ENCODE peak calls at places on chromosomes 12 and 14, in ten cellular contexts. F is SJSA1; N is left lung; D is naive thymus-derived CD4-positive, alpha-beta T cell; V is CD8-positive, alpha-beta memory T cell; H is sigmoid colon; U is Peyer's patch; P is GM23248; J is ovary; Z is thoracic aorta. G is an unnamed sample.

GRCh38 chr12:119808441-119808840 is 68.7 kb downstream of the CIT start:
- DNase-seq in F (no peak), N (no peak), D (no peak), V (no peak), H (no peak), U (no peak), P (peak; percentile 66), J (no peak), Z (no peak), G (no peak)

GRCh38 chr14:22565391-22565945 is 23.6 kb downstream of the DAD1 start:
- DNase-seq in F (no peak), N (no peak), D (no peak), V (no peak), H (no peak), U (no peak), P (no peak), J (no peak), Z (no peak), G (no peak)

GRCh38 chr12:128818065-128819022 is 5.4 kb downstream of the SLC15A4 start:
- DNase-seq in F (no peak), N (no peak), D (no peak), V (no peak), H (peak; percentile 50), U (no peak), P (peak; percentile 65), J (no peak), Z (no peak), G (no peak)

GRCh38 chr12:66035289-66035961 is 95.1 kb downstream of the LLPH start:
- DNase-seq in F (peak; percentile 44), N (no peak), D (no peak), V (no peak), H (no peak), U (no peak), P (peak; percentile 72), J (no peak), Z (no peak), G (peak; percentile 23)

GRCh38 chr14:74686324-74686723 is 26.6 kb downstream of the AREL1 start:
- DNase-seq in F (no peak), N (no peak), D (no peak), V (no peak), H (no peak), U (no peak), P (no peak), J (no peak), Z (no peak), G (no peak)

GRCh38 chr14:91977909-91978308 is 30.4 kb upstream of the FBLN5 start:
- DNase-seq in F (no peak), N (no peak), D (no peak), V (no peak), H (no peak), U (no peak), P (peak; percentile 52), J (no peak), Z (no peak), G (no peak)

GRCh38 chr12:60101715-60102114 is 505.9 kb downstream of the SLC16A7 start:
- DNase-seq in F (no peak), N (no peak), D (no peak), V (no peak), H (no peak), U (no peak), P (peak; percentile 56), J (no peak), Z (no peak), G (no peak)

GRCh38 chr12:128644664-128645296 is 179.0 kb downstream of the SLC15A4 start:
- DNase-seq in F (no peak), N (no peak), D (no peak), V (peak; percentile 49), H (no peak), U (peak; percentile 84), P (no peak), J (no peak), Z (no peak), G (no peak)

GRCh38 chr12:55927588-55928502 is at the start of gene PYM1:
- DNase-seq in F (peak; percentile 68), N (peak; percentile 91), D (peak; percentile 42), V (peak; percentile 82), H (peak; percentile 93), U (peak; percentile 87), P (peak; percentile 82), J (peak; percentile 85), Z (no peak), G (peak; percentile 81)

GRCh38 chr12:18581232-18581962 is 156.4 kb downstream of the PLCZ1 start:
- DNase-seq in F (no peak), N (no peak), D (no peak), V (no peak), H (no peak), U (no peak), P (no peak), J (no peak), Z (no peak), G (no peak)

GRCh38 chr12:1838223-1838993 is 18.0 kb downstream of the LRTM2 start:
- DNase-seq in F (no peak), N (no peak), D (no peak), V (peak; percentile 32), H (peak; percentile 18), U (peak; percentile 29), P (no peak), J (no peak), Z (no peak), G (no peak)

GRCh38 chr14:24351517-24351916 is 11.7 kb upstream of the RIPK3 start:
- DNase-seq in F (no peak), N (no peak), D (no peak), V (no peak), H (no peak), U (no peak), P (peak; percentile 89), J (no peak), Z (no peak), G (no peak)

GRCh38 chr14:37278673-37279538 is 81.2 kb downstream of the MIPOL1 start:
- DNase-seq in F (no peak), N (no peak), D (no peak), V (no peak), H (no peak), U (no peak), P (no peak), J (no peak), Z (no peak), G (no peak)

GRCh38 chr12:109422251-109422650 is 54.8 kb downstream of the KCTD10 start:
- DNase-seq in F (no peak), N (no peak), D (no peak), V (no peak), H (no peak), U (no peak), P (no peak), J (no peak), Z (no peak), G (no peak)

GRCh38 chr14:92519246-92520101 is 5.9 kb downstream of the RIN3 start:
- DNase-seq in F (no peak), N (no peak), D (no peak), V (no peak), H (peak; percentile 66), U (no peak), P (no peak), J (no peak), Z (no peak), G (no peak)

GRCh38 chr14:83462759-83463158 is 1929.1 kb upstream of the SEL1L start:
- DNase-seq in F (no peak), N (no peak), D (no peak), V (no peak), H (no peak), U (no peak), P (no peak), J (no peak), Z (no peak), G (no peak)

GRCh38 chr14:96204151-96205058 is at the start of gene BDKRB2:
- DNase-seq in F (peak; percentile 95), N (peak; percentile 78), D (no peak), V (no peak), H (peak; percentile 91), U (peak; percentile 88), P (peak; percentile 95), J (peak; percentile 59), Z (peak; percentile 9), G (peak; percentile 42)

GRCh38 chr12:132238487-132239248 is 90.7 kb downstream of the GALNT9 start:
- DNase-seq in F (no peak), N (no peak), D (no peak), V (peak; percentile 33), H (no peak), U (no peak), P (peak; percentile 23), J (no peak), Z (no peak), G (no peak)

GRCh38 chr12:132239796-132240668 is 89.4 kb downstream of the GALNT9 start:
- DNase-seq in F (no peak), N (no peak), D (no peak), V (peak; percentile 34), H (peak; percentile 36), U (no peak), P (no peak), J (no peak), Z (no peak), G (no peak)

GRCh38 chr12:132236930-132237771 is 92.2 kb downstream of the GALNT9 start:
- DNase-seq in F (no peak), N (no peak), D (no peak), V (peak; percentile 33), H (peak; percentile 54), U (no peak), P (no peak), J (no peak), Z (no peak), G (no peak)

GRCh38 chr12:132237772-132238486 is 91.5 kb downstream of the GALNT9 start:
- DNase-seq in F (no peak), N (no peak), D (no peak), V (peak; percentile 38), H (peak; percentile 44), U (no peak), P (no peak), J (no peak), Z (no peak), G (no peak)

GRCh38 chr12:132239392-132239791 is 90.0 kb downstream of the GALNT9 start:
- DNase-seq in F (no peak), N (no peak), D (no peak), V (no peak), H (no peak), U (no peak), P (no peak), J (no peak), Z (no peak), G (no peak)
- H3K4me3 ChIP-seq in F (no peak overlapping the region), N (no peak overlapping the region), D (no peak overlapping the region), V (no peak overlapping the region), H (no peak overlapping the region), U (no peak overlapping the region), P (no peak overlapping the region), J (no peak overlapping the region), Z (no peak overlapping the region), G (no peak overlapping the region)

GRCh38 chr12:5317556-5317955 is 114.4 kb upstream of the NTF3 start:
- DNase-seq in F (no peak), N (no peak), D (no peak), V (no peak), H (no peak), U (no peak), P (no peak), J (no peak), Z (no peak), G (no peak)
- H3K9me3 ChIP-seq in F (peaks cover 8% of the 10 kb centered on the region), N (no peaks in the 10 kb centered on the region), D (no peaks in the 10 kb centered on the region), V (no peaks in the 10 kb centered on the region), H (peaks cover 4% of the 10 kb centered on the region), U (no peaks in the 10 kb centered on the region), P (no peaks in the 10 kb centered on the region), J (no peaks in the 10 kb centered on the region), Z (no peaks in the 10 kb centered on the region), G (peaks cover 2% of the 10 kb centered on the region)

GRCh38 chr12:27618836-27619235 is 77.4 kb upstream of the REP15 start:
- DNase-seq in F (no peak), N (no peak), D (no peak), V (no peak), H (no peak), U (no peak), P (no peak), J (no peak), Z (no peak), G (no peak)
- H3K4me1 ChIP-seq in F (peaks cover 96% of the 10 kb centered on the region), N (peaks cover 18% of the 10 kb centered on the region), D (no peaks in the 10 kb centered on the region), V (no peaks in the 10 kb centered on the region), H (peaks cover 54% of the 10 kb centered on the region), U (no peaks in the 10 kb centered on the region), P (peaks cover 69% of the 10 kb centered on the region), J (peaks cover 19% of the 10 kb centered on the region), Z (peaks cover 43% of the 10 kb centered on the region), G (peaks cover 18% of the 10 kb centered on the region)

GRCh38 chr12:12033589-12034223 is 37.0 kb upstream of the BCL2L14 start:
- DNase-seq in F (no peak), N (no peak), D (no peak), V (no peak), H (no peak), U (no peak), P (no peak), J (no peak), Z (no peak), G (no peak)
- H3K4me3 ChIP-seq in F (no peak overlapping the region), N (peak overlapping the region; percentile 37), D (no peak overlapping the region), V (peak overlapping the region; percentile 70), H (peak overlapping the region; percentile 49), U (no peak overlapping the region), P (no peak overlapping the region), J (no peak overlapping the region), Z (peak overlapping the region; percentile 69), G (no peak overlapping the region)